ENCODE peak calls at places on chromosomes 16 and 17, in four cellular contexts. D is activated naive CD4-positive, alpha-beta T cell treated with Interleukin-2 at 50 U/mL for 16 hours; M is NCI-H1417; S is cerebellar cortex. R is an unnamed sample.

GRCh38 chr17:4739122-4740024 is at the start of the genes CXCL16 and ZMYND15:
- DNase-seq in S (no peak), D (peak; percentile 62), M (peak; percentile 4), R (peak; percentile 39)

GRCh38 chr17:62750502-62751349 is 57.4 kb downstream of the MARCHF10 start:
- DNase-seq in M (no peak), S (peak; percentile 92), D (no peak), R (no peak)

GRCh38 chr17:20998571-20999043 is 44.2 kb downstream of the USP22 start:
- DNase-seq in D (no peak), S (peak; percentile 52), M (no peak), R (no peak)

GRCh38 chr16:88955906-88956305 is 21.1 kb downstream of the CBFA2T3 start:
- DNase-seq in M (no peak), D (no peak), S (no peak), R (no peak)

GRCh38 chr16:59148756-59149155 is 414.6 kb upstream of the GOT2 start:
- DNase-seq in S (no peak), D (no peak), M (no peak), R (no peak)

GRCh38 chr16:67843343-67843765 is 1.2 kb downstream of the THAP11 start:
- DNase-seq in S (no peak), D (no peak), M (no peak), R (no peak)

GRCh38 chr17:44137891-44138709 is 3.6 kb upstream of the HROB start:
- DNase-seq in D (peak; percentile 81), S (no peak), M (peak; percentile 9), R (peak; percentile 97)

GRCh38 chr16:49093939-49094338 is 187.7 kb downstream of the CBLN1 start:
- DNase-seq in S (no peak), M (no peak), D (no peak), R (no peak)

GRCh38 chr17:50934672-50935200 is 68.6 kb upstream of the TOB1 start:
- DNase-seq in D (no peak), M (peak; percentile 75), S (no peak), R (no peak)

GRCh38 chr17:50768348-50768761 is 1.0 kb upstream of the ANKRD40CL start:
- DNase-seq in S (no peak), M (peak; percentile 64), D (no peak), R (no peak)

GRCh38 chr17:30969989-30970680 is 704 bp upstream of the RNF135 start:
- DNase-seq in S (peak; percentile 49), D (peak; percentile 9), M (peak; percentile 70), R (peak; percentile 73)

GRCh38 chr16:68281368-68282063 is 17.2 kb downstream of the SLC7A6 start:
- DNase-seq in M (no peak), S (no peak), D (no peak), R (no peak)

GRCh38 chr17:14616508-14616907 is 315.6 kb downstream of the HS3ST3B1 start:
- DNase-seq in M (no peak), D (no peak), S (no peak), R (no peak)

GRCh38 chr17:30323895-30324319 is 9.9 kb downstream of the TMIGD1 start:
- DNase-seq in S (no peak), D (peak; percentile 52), M (no peak), R (peak; percentile 53)

GRCh38 chr17:34726536-34727384 is 147.4 kb downstream of the TMEM132E start:
- DNase-seq in D (no peak), S (no peak), M (no peak), R (no peak)

GRCh38 chr17:28744104-28744801 is 442 bp downstream of the TRAF4 start:
- DNase-seq in S (peak; percentile 24), M (peak; percentile 22), D (peak; percentile 72), R (peak; percentile 68)

GRCh38 chr17:16428098-16428882 is 12.9 kb downstream of the TRPV2 start:
- DNase-seq in D (peak; percentile 50), S (no peak), M (peak; percentile 10), R (peak; percentile 48)

GRCh38 chr17:1539811-1540210 is 22.8 kb downstream of the PITPNA start:
- DNase-seq in S (no peak), M (no peak), D (no peak), R (no peak)

GRCh38 chr17:29784661-29785060 is 145.4 kb downstream of the SSH2 start:
- DNase-seq in D (no peak), S (no peak), M (no peak), R (no peak)

GRCh38 chr17:42702446-42702845 is 20.1 kb downstream of the CNTNAP1 start:
- DNase-seq in M (no peak), S (no peak), D (no peak), R (no peak)

GRCh38 chr16:67528222-67528869 is at the start of gene RIPOR1:
- DNase-seq in M (no peak), D (peak; percentile 52), S (peak; percentile 66), R (peak; percentile 53)

GRCh38 chr17:15456972-15457722 is 10.3 kb downstream of the CDRT4 start:
- DNase-seq in D (no peak), M (no peak), S (peak; percentile 89), R (no peak)

GRCh38 chr17:32491371-32492280 is 4.8 kb downstream of the CDK5R1 start:
- DNase-seq in M (no peak), D (peak; percentile 36), S (no peak), R (no peak)

GRCh38 chr17:66322764-66323163 is 20.4 kb downstream of the PRKCA start:
- DNase-seq in S (no peak), D (no peak), M (no peak), R (no peak)

GRCh38 chr17:77242118-77242800 is 101.5 kb downstream of the SEC14L1 start:
- DNase-seq in M (no peak), D (no peak), S (no peak), R (no peak)

GRCh38 chr16:78170360-78170928 is 71.0 kb downstream of the WWOX start:
- DNase-seq in D (no peak), M (no peak), S (no peak), R (no peak)

GRCh38 chr17:74239169-74239568 is 25.8 kb downstream of the TTYH2 start:
- DNase-seq in D (no peak), S (no peak), M (no peak), R (no peak)

GRCh38 chr16:55515110-55515509 is 6.2 kb downstream of the LPCAT2 start:
- DNase-seq in D (no peak), M (no peak), S (no peak), R (no peak)

GRCh38 chr16:65889533-65889966 is 476.9 kb upstream of the CDH5 start:
- DNase-seq in S (peak; percentile 92), D (no peak), M (no peak), R (peak; percentile 2)

GRCh38 chr17:49552070-49552751 is 23.5 kb upstream of the NXPH3 start:
- DNase-seq in M (no peak), S (no peak), D (no peak), R (peak; percentile 36)

GRCh38 chr17:59331929-59332889 is 754 bp downstream of the YPEL2 start:
- DNase-seq in D (peak; percentile 28), M (no peak), S (no peak), R (no peak)

R was measured in RKO.